ENCODE peak calls at places on chromosomes 13 and 19, in seven cellular contexts. One of them, this sample, is unnamed.

GRCh38 chr13:80585531-80585930 is 244.6 kb upstream of the SPRY2 start:
- DNase-seq in HCT116: no peak
- DNase-seq in GM12878: no peak
- DNase-seq in WTC11: no peak
- DNase-seq in K562: no peak
- DNase-seq in HEK293T: no peak
- DNase-seq in H1: no peak
- DNase-seq in this sample: no peak

GRCh38 chr19:16943942-16944625 is 55.3 kb downstream of the F2RL3 start:
- DNase-seq in K562: peak; percentile 3
- DNase-seq in HCT116: no peak
- DNase-seq in WTC11: no peak
- DNase-seq in H1: no peak
- DNase-seq in HEK293T: no peak
- DNase-seq in GM12878: no peak
- DNase-seq in this sample: no peak

GRCh38 chr13:87998081-87998480 is 326.9 kb downstream of the SLITRK5 start:
- DNase-seq in WTC11: no peak
- DNase-seq in HEK293T: no peak
- DNase-seq in K562: no peak
- DNase-seq in HCT116: no peak
- DNase-seq in GM12878: no peak
- DNase-seq in H1: no peak
- DNase-seq in this sample: no peak

GRCh38 chr13:24272452-24273161 is 36.8 kb upstream of the C1QTNF9 start:
- DNase-seq in HCT116: no peak
- DNase-seq in GM12878: no peak
- DNase-seq in HEK293T: no peak
- DNase-seq in H1: no peak
- DNase-seq in WTC11: no peak
- DNase-seq in K562: no peak
- DNase-seq in this sample: no peak

GRCh38 chr13:112674412-112675383 is 15.1 kb upstream of the ATP11A start:
- DNase-seq in GM12878: no peak
- DNase-seq in H1: peak; percentile 42
- DNase-seq in HEK293T: no peak
- DNase-seq in K562: no peak
- DNase-seq in WTC11: no peak
- DNase-seq in HCT116: no peak
- DNase-seq in this sample: no peak

GRCh38 chr19:30968841-30969399 is 380.3 kb downstream of the TSHZ3 start:
- DNase-seq in HEK293T: no peak
- DNase-seq in WTC11: no peak
- DNase-seq in K562: no peak
- DNase-seq in GM12878: no peak
- DNase-seq in H1: no peak
- DNase-seq in HCT116: no peak
- DNase-seq in this sample: no peak

GRCh38 chr13:93248627-93249047 is 22.0 kb downstream of the GPC6 start:
- DNase-seq in GM12878: no peak
- DNase-seq in HCT116: no peak
- DNase-seq in WTC11: peak; percentile 61
- DNase-seq in H1: no peak
- DNase-seq in K562: no peak
- DNase-seq in HEK293T: peak; percentile 73
- DNase-seq in this sample: peak; percentile 92

GRCh38 chr19:16366433-16367268 is 42.0 kb downstream of the KLF2 start:
- DNase-seq in HCT116: no peak
- DNase-seq in H1: no peak
- DNase-seq in WTC11: no peak
- DNase-seq in GM12878: peak; percentile 69
- DNase-seq in HEK293T: no peak
- DNase-seq in K562: no peak
- DNase-seq in this sample: no peak

GRCh38 chr19:18590273-18591272 is 2.0 kb downstream of the REX1BD start:
- DNase-seq in K562: peak; percentile 70
- DNase-seq in WTC11: peak; percentile 98
- DNase-seq in H1: peak; percentile 94
- DNase-seq in GM12878: no peak
- DNase-seq in HCT116: peak; percentile 96
- DNase-seq in HEK293T: peak; percentile 82
- DNase-seq in this sample: peak; percentile 76

GRCh38 chr13:27311518-27312208 is 41.0 kb downstream of the RASL11A start:
- DNase-seq in H1: no peak
- DNase-seq in WTC11: no peak
- DNase-seq in K562: no peak
- DNase-seq in HEK293T: no peak
- DNase-seq in HCT116: no peak
- DNase-seq in GM12878: no peak
- DNase-seq in this sample: no peak

GRCh38 chr19:6062961-6063575 is 47.2 kb downstream of the RFX2 start:
- DNase-seq in GM12878: no peak
- DNase-seq in WTC11: no peak
- DNase-seq in H1: no peak
- DNase-seq in HCT116: no peak
- DNase-seq in HEK293T: no peak
- DNase-seq in K562: no peak
- DNase-seq in this sample: no peak

GRCh38 chr13:87208636-87209035 is 462.5 kb upstream of the SLITRK5 start:
- DNase-seq in H1: no peak
- DNase-seq in HCT116: no peak
- DNase-seq in HEK293T: no peak
- DNase-seq in WTC11: no peak
- DNase-seq in GM12878: no peak
- DNase-seq in K562: no peak
- DNase-seq in this sample: no peak

GRCh38 chr13:73193541-73193940 is 134.7 kb downstream of the KLF5 start:
- DNase-seq in GM12878: no peak
- DNase-seq in WTC11: no peak
- DNase-seq in H1: no peak
- DNase-seq in HEK293T: no peak
- DNase-seq in HCT116: no peak
- DNase-seq in K562: no peak
- DNase-seq in this sample: no peak

GRCh38 chr19:36573948-36574726 is 1.0 kb upstream of the ZNF529 start:
- DNase-seq in H1: no peak
- DNase-seq in WTC11: no peak
- DNase-seq in HCT116: no peak
- DNase-seq in GM12878: no peak
- DNase-seq in HEK293T: no peak
- DNase-seq in K562: peak; percentile 21
- DNase-seq in this sample: peak; percentile 13

GRCh38 chr13:79490846-79491245 is 9.9 kb downstream of the NDFIP2 start:
- DNase-seq in HCT116: no peak
- DNase-seq in WTC11: no peak
- DNase-seq in H1: no peak
- DNase-seq in K562: no peak
- DNase-seq in HEK293T: no peak
- DNase-seq in GM12878: no peak
- DNase-seq in this sample: no peak

GRCh38 chr19:8138201-8138600 is 11.2 kb downstream of the FBN3 start:
- DNase-seq in HCT116: no peak
- DNase-seq in WTC11: no peak
- DNase-seq in GM12878: no peak
- DNase-seq in K562: no peak
- DNase-seq in HEK293T: no peak
- DNase-seq in H1: no peak
- DNase-seq in this sample: no peak

GRCh38 chr19:8665468-8666213 is 33.0 kb downstream of the ACTL9 start:
- DNase-seq in H1: no peak
- DNase-seq in K562: no peak
- DNase-seq in HCT116: no peak
- DNase-seq in WTC11: no peak
- DNase-seq in GM12878: no peak
- DNase-seq in HEK293T: no peak
- DNase-seq in this sample: no peak

GRCh38 chr13:96816261-96816660 is 178.0 kb downstream of the OXGR1 start:
- DNase-seq in H1: no peak
- DNase-seq in K562: no peak
- DNase-seq in HEK293T: no peak
- DNase-seq in HCT116: no peak
- DNase-seq in WTC11: no peak
- DNase-seq in GM12878: no peak
- DNase-seq in this sample: no peak

GRCh38 chr13:64817721-64818120 is 2412.4 kb downstream of the PCDH9 start:
- DNase-seq in HEK293T: no peak
- DNase-seq in GM12878: no peak
- DNase-seq in K562: no peak
- DNase-seq in HCT116: no peak
- DNase-seq in WTC11: no peak
- DNase-seq in H1: no peak
- DNase-seq in this sample: no peak

GRCh38 chr19:51552996-51553725 is 17.9 kb upstream of the ZNF175 start:
- DNase-seq in GM12878: no peak
- DNase-seq in H1: peak; percentile 73
- DNase-seq in K562: peak; percentile 89
- DNase-seq in HCT116: peak; percentile 13
- DNase-seq in WTC11: peak; percentile 97
- DNase-seq in HEK293T: peak; percentile 67
- DNase-seq in this sample: peak; percentile 39

GRCh38 chr19:42199440-42200115 is 17.9 kb downstream of the DEDD2 start:
- DNase-seq in H1: no peak
- DNase-seq in HEK293T: no peak
- DNase-seq in GM12878: peak; percentile 68
- DNase-seq in HCT116: no peak
- DNase-seq in WTC11: peak; percentile 54
- DNase-seq in K562: peak; percentile 88
- DNase-seq in this sample: no peak

GRCh38 chr19:7894612-7895309 is 6.5 kb downstream of the LRRC8E start:
- DNase-seq in HCT116: no peak
- DNase-seq in HEK293T: no peak
- DNase-seq in H1: no peak
- DNase-seq in WTC11: no peak
- DNase-seq in K562: no peak
- DNase-seq in GM12878: no peak
- DNase-seq in this sample: no peak

GRCh38 chr19:20124879-20125278 is 42.1 kb upstream of the ZNF486 start:
- DNase-seq in WTC11: no peak
- DNase-seq in K562: no peak
- DNase-seq in HCT116: no peak
- DNase-seq in H1: no peak
- DNase-seq in HEK293T: no peak
- DNase-seq in GM12878: no peak
- DNase-seq in this sample: no peak

GRCh38 chr19:7540761-7541480 is 5.4 kb downstream of the PNPLA6 start:
- DNase-seq in HCT116: peak; percentile 36
- DNase-seq in GM12878: no peak
- DNase-seq in K562: peak; percentile 86
- DNase-seq in H1: peak; percentile 92
- DNase-seq in HEK293T: peak; percentile 33
- DNase-seq in WTC11: peak; percentile 89
- DNase-seq in this sample: no peak

GRCh38 chr13:32314968-32315254 is 252 bp downstream of the ZAR1L start:
- DNase-seq in GM12878: no peak
- DNase-seq in HEK293T: peak; percentile 56
- DNase-seq in HCT116: peak; percentile 43
- DNase-seq in H1: no peak
- DNase-seq in K562: peak; percentile 32
- DNase-seq in WTC11: no peak
- DNase-seq in this sample: peak; percentile 40

GRCh38 chr13:30870049-30870884 is 35.8 kb upstream of the MEDAG start:
- DNase-seq in K562: peak; percentile 79
- DNase-seq in WTC11: peak; percentile 83
- DNase-seq in GM12878: no peak
- DNase-seq in HCT116: peak; percentile 79
- DNase-seq in H1: peak; percentile 67
- DNase-seq in HEK293T: peak; percentile 92
- DNase-seq in this sample: no peak

GRCh38 chr13:41311607-41312500 is 787 bp downstream of the NAA16 start:
- DNase-seq in K562: no peak
- DNase-seq in WTC11: peak; percentile 38
- DNase-seq in HCT116: no peak
- DNase-seq in H1: no peak
- DNase-seq in GM12878: no peak
- DNase-seq in HEK293T: peak; percentile 41
- DNase-seq in this sample: peak; percentile 7

GRCh38 chr13:76884167-76884566 is 2.0 kb downstream of the KCTD12 start:
- DNase-seq in WTC11: peak; percentile 59
- DNase-seq in K562: no peak
- DNase-seq in GM12878: no peak
- DNase-seq in HEK293T: peak; percentile 82
- DNase-seq in H1: no peak
- DNase-seq in HCT116: no peak
- DNase-seq in this sample: no peak
- TF ChIP-seq SP1 in WTC11: no peak
- TF ChIP-seq SP1 in K562: no peak
- TF ChIP-seq SP1 in GM12878: no peak
- TF ChIP-seq SP1 in HEK293T: no peak
- TF ChIP-seq SP1 in H1: no peak
- TF ChIP-seq SP1 in HCT116: no peak
- TF ChIP-seq SP1 in this sample: no peak

GRCh38 chr13:74288361-74288911 is 154.2 kb upstream of the KLF12 start:
- DNase-seq in H1: peak; percentile 47
- DNase-seq in WTC11: peak; percentile 16
- DNase-seq in HEK293T: peak; percentile 34
- DNase-seq in GM12878: no peak
- DNase-seq in HCT116: no peak
- DNase-seq in K562: no peak
- DNase-seq in this sample: no peak
- TF ChIP-seq SP1 in H1: no peak
- TF ChIP-seq SP1 in WTC11: no peak
- TF ChIP-seq SP1 in HEK293T: no peak
- TF ChIP-seq SP1 in GM12878: no peak
- TF ChIP-seq SP1 in HCT116: no peak
- TF ChIP-seq SP1 in K562: no peak
- TF ChIP-seq SP1 in this sample: no peak

DNA sequence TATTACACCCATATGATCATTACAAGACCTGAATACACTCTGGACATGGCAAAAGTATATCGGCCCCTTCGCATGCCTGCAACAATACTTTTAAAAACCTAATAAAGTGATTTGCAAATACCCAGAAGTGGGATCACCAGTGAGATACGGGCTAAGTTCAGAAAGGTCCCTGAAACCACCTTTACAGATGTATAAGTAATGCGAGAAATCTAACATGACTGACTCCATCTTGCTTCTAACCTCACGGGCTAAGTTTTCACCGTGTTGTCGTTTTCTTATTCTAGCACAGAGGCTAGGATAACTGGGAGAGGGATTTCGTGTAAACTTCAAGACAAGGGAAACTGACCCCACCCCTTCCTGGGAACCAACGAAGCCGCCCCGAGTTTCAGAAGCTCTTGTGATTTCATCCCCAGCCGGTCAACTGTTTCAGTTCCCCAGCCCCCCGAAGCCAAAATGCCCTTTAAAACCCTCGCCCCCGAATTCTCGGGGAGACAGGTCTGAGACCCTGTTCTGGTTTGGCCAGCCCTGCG is 703 bp downstream of the NEK3 start:
- DNase-seq in K562: no peak
- DNase-seq in HEK293T: peak; percentile 8
- DNase-seq in H1: no peak
- DNase-seq in GM12878: peak; percentile 1
- DNase-seq in HCT116: no peak
- DNase-seq in WTC11: no peak
- DNase-seq in this sample: no peak
- TF ChIP-seq SP1 in K562: no peak
- TF ChIP-seq SP1 in HEK293T: no peak
- TF ChIP-seq SP1 in H1: no peak
- TF ChIP-seq SP1 in GM12878: no peak
- TF ChIP-seq SP1 in HCT116: no peak
- TF ChIP-seq SP1 in WTC11: no peak
- TF ChIP-seq SP1 in this sample: no peak

GRCh38 chr19:46471116-46471733 is at the start of gene PNMA8A:
- DNase-seq in WTC11: peak; percentile 95
- DNase-seq in HCT116: no peak
- DNase-seq in H1: peak; percentile 94
- DNase-seq in GM12878: no peak
- DNase-seq in K562: peak; percentile 92
- DNase-seq in HEK293T: peak; percentile 88
- DNase-seq in this sample: no peak
- TF ChIP-seq SP1 in WTC11: peak; percentile 63
- TF ChIP-seq SP1 in HCT116: no peak
- TF ChIP-seq SP1 in H1: no peak
- TF ChIP-seq SP1 in GM12878: no peak
- TF ChIP-seq SP1 in K562: peak; percentile 63
- TF ChIP-seq SP1 in HEK293T: no peak
- TF ChIP-seq SP1 in this sample: no peak